ENCODE peak calls at places on chromosomes 11 and 22, in four cellular contexts. Y, J, A and K are unnamed samples. For H3K9me3, the result is how much of the 10 kb centered on the place peaks cover.

GRCh38 chr11:65555693-65556231 is 2.4 kb downstream of the LTBP3 start:
- DNase-seq in A (peak), Y (no peak), J (no peak), K (peak)

GRCh38 chr11:134159652-134160051 is 64.1 kb downstream of the NCAPD3 start:
- DNase-seq in A (no peak), J (peak), Y (no peak), K (no peak)

GRCh38 chr22:35688913-35689675 is 28.6 kb upstream of the APOL5 start:
- DNase-seq in Y (no peak), A (no peak), J (no peak), K (no peak)

GRCh38 chr11:119179983-119180382 is 5.3 kb upstream of the NHERF4 start:
- DNase-seq in Y (no peak), J (no peak), A (no peak), K (no peak)

GRCh38 chr11:2110521-2110920 is 28.7 kb downstream of the IGF2 start:
- DNase-seq in J (no peak), Y (no peak), A (no peak), K (no peak)

GRCh38 chr11:132134322-132134721 is 763.9 kb downstream of the NTM start:
- DNase-seq in Y (no peak), J (no peak), A (no peak), K (no peak)

GRCh38 chr22:23715811-23716355 is 25.1 kb downstream of the RGL4 start:
- DNase-seq in A (no peak), Y (peak), J (no peak), K (no peak)

GRCh38 chr22:30905696-30906341 is 62.8 kb downstream of the MORC2 start:
- DNase-seq in J (peak), Y (no peak), A (no peak), K (no peak)

GRCh38 chr22:43216738-43217137 is 29.8 kb upstream of the TTLL12 start:
- DNase-seq in J (no peak), A (no peak), Y (no peak), K (no peak)

GRCh38 chr11:11968511-11969280 is 39.7 kb downstream of the DKK3 start:
- DNase-seq in Y (no peak), A (no peak), J (no peak), K (peak)
- H3K9me3 ChIP-seq in Y (under half), A (under half), J (under half), K (under half)

DNA sequence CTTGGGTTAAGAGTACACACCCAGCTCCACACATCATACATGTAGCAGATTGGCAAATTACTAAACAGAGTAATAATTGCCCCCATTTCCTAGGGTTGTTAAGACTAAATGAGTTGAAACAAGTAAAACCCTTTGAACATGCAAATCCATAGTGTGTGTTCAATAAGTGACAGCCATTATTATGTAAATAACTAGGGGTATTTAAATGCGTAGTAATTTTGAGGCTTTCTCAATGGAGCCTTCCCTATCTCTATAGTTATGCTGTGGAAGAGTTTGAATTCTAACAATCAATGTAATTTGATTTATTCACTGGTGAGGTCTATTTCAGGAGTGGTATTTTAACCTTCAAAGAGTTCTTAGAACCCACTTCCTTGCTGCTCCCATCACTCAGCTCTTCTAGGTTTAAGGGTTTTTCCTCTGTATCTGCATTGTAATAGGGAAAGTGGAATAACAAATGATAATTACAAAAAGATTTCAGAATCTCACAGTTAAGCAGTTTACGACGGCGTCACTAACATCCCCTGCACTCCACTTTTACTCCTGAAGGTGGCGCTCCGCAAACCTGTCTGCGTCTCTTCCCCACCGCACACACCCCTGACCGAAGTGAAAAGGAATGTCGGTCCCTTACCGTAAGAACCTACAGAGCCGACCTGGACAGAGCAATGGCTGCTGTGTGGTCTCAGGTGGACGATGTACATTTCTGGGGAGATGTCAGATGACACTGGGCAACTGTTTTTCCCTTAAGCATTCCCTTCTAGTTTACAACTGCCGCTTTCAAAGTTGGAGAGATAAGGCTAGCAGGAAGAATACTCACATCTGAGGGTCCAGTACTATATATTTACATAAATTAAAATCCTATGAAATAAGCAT is 80.8 kb downstream of the ZC3H12C start:
- DNase-seq in Y (peak), J (no peak), A (no peak), K (peak)
- TF ChIP-seq CTCF in Y (peak), J (peak), A (peak), K (peak)

DNA sequence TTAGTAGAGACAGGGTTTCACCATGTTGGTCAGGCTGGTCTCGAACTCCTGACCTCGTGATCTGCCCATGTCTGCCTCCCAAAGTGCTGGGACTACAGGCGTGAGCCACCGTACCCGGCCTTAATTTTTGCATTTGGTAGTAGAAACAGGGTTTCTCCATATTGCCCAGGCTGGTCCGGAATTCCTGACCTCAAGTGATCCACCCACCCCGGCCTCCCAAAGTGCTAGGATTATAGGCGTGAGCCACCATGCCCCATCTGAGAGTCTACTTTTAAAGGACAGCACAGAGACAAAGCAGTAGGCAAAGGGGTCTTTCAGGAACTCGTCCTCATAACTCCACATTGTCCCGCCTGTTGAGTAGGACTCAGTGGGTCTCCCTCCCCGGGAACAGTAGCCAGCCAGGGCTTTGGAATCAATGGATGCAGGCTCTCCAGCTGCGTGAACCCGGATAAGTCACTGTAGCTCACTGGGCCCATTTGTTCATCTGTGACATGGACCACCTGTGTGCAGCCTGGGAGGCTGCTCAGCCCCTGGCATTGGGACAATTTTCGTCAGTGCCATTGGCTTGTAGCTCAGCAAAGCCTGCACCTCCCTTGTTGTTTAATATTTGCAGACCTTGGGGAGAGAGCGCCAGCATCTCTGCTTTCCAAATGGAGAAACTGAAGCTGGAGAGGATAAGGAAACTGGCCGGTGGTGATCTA is 86.1 kb downstream of the ARHGAP8 start:
- DNase-seq in J (no peak), A (no peak), Y (peak), K (no peak)
- H3K27ac ChIP-seq in J (no peak), A (no peak), Y (no peak), K (no peak)

GRCh38 chr11:70883973-70884688 is 368.2 kb downstream of the SHANK2 start:
- DNase-seq in J (no peak), Y (no peak), A (no peak), K (peak)
- H3K9me3 ChIP-seq in J (under half), Y (under half), A (half or more), K (under half)

GRCh38 chr22:45994516-45995404 is 17.8 kb upstream of the WNT7B start:
- DNase-seq in J (no peak), Y (peak), A (no peak), K (peak)
- TF ChIP-seq CTCF in J (peak), Y (peak), A (peak), K (peak)

DNA sequence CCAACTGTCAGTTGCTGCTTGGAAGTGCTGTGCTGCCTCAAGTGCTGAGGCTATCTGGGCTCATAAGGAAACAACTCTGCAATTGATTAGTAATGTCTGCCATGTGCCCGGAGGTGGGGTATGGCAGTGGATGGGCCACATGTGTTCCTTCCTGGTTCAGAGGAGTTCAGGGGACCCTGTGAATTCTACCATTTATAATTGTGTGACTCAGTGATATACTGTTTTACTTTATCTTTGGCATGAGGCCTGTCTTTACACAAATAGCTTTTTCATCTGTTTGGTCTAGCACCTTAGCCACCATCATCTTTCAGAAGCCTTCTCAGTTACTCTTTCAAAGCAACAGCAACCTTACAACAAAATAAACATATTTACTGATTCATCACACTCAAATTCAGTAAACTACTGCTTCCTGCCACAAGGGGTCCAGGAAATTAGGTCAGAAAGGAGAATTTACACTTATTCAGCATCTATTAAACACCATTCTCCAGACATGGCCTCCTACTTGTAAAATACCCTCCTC is 20.9 kb downstream of the DKK3 start:
- DNase-seq in J (no peak), Y (no peak), A (no peak), K (no peak)
- H3K27ac ChIP-seq in J (peak), Y (no peak), A (peak), K (peak)